ENCODE peak calls at places on chromosomes 13 and 19, in four cellular contexts. X is gastrocnemius medialis, I is breast epithelium, H is right lobe of liver. K is an unnamed sample.

GRCh38 chr19:51938936-51939335 is 11.7 kb downstream of the ZNF613 start:
- DNase-seq in X (no peak), H (no peak), I (no peak), K (no peak)

GRCh38 chr13:90455861-90456260 is 891.6 kb upstream of the MIR17HG start:
- DNase-seq in X (no peak), H (no peak), I (no peak), K (no peak)

GRCh38 chr19:33370783-33371182 is 2.7 kb upstream of the CEBPG start:
- DNase-seq in X (no peak), I (no peak), H (no peak), K (no peak)

GRCh38 chr19:33418461-33418860 is 45.0 kb downstream of the CEBPG start:
- DNase-seq in I (no peak), H (no peak), X (no peak), K (no peak)

GRCh38 chr19:3276341-3276799 is 51.9 kb downstream of the CELF5 start:
- DNase-seq in X (no peak), H (no peak), I (peak; percentile 56), K (peak; percentile 56)

GRCh38 chr19:17719730-17720486 is 628 bp downstream of the MAP1S start:
- DNase-seq in X (no peak), I (peak; percentile 52), H (peak; percentile 33), K (peak; percentile 69)

GRCh38 chr19:49097453-49098288 is 12.4 kb downstream of the SNRNP70 start:
- DNase-seq in I (peak; percentile 78), H (peak; percentile 60), X (peak; percentile 50), K (peak; percentile 76)

GRCh38 chr19:19670070-19670551 is 1.5 kb downstream of the ZNF101 start:
- DNase-seq in H (no peak), X (no peak), I (no peak), K (no peak)

GRCh38 chr19:29683009-29683408 is 17.7 kb downstream of the PLEKHF1 start:
- DNase-seq in H (no peak), I (no peak), X (no peak), K (no peak)

GRCh38 chr19:38661996-38662395 is 14.5 kb downstream of the ACTN4 start:
- DNase-seq in I (peak; percentile 88), X (no peak), H (no peak), K (no peak)

GRCh38 chr19:35044317-35045117 is 3.0 kb downstream of the HPN start:
- DNase-seq in H (peak; percentile 61), I (no peak), X (no peak), K (peak; percentile 69)

GRCh38 chr13:30971575-30971974 is 39.1 kb downstream of the TEX26 start:
- DNase-seq in H (no peak), X (no peak), I (no peak), K (no peak)

GRCh38 chr13:46119883-46120614 is 15.2 kb upstream of the CPB2 start:
- DNase-seq in H (peak; percentile 22), I (no peak), X (no peak), K (no peak)

GRCh38 chr19:50516859-50517703 is 3.4 kb upstream of the ASPDH start:
- DNase-seq in X (no peak), H (no peak), I (no peak), K (no peak)

GRCh38 chr19:1837625-1838105 is 10.6 kb downstream of the REXO1 start:
- DNase-seq in I (no peak), H (no peak), X (no peak), K (peak; percentile 63)

GRCh38 chr13:112711528-112712265 is 21.9 kb downstream of the ATP11A start:
- DNase-seq in H (peak; percentile 81), I (peak; percentile 74), X (peak; percentile 80), K (peak; percentile 92)

GRCh38 chr19:11465605-11466004 is 15.2 kb downstream of the ELAVL3 start:
- DNase-seq in I (no peak), X (no peak), H (no peak), K (no peak)

GRCh38 chr13:37139356-37139755 is 33.9 kb upstream of the CSNK1A1L start:
- DNase-seq in H (no peak), I (no peak), X (no peak), K (no peak)

GRCh38 chr13:71274923-71275593 is 591.9 kb downstream of the DACH1 start:
- DNase-seq in X (no peak), H (no peak), I (no peak), K (no peak)

GRCh38 chr19:21848706-21849105 is 12.7 kb upstream of the ZNF43 start:
- DNase-seq in H (no peak), I (no peak), X (no peak), K (no peak)

GRCh38 chr19:18790566-18791314 is at the start of gene COMP:
- DNase-seq in X (no peak), I (no peak), H (no peak), K (no peak)

GRCh38 chr13:109494955-109495354 is 291.4 kb downstream of the IRS2 start:
- DNase-seq in H (no peak), X (no peak), I (no peak), K (no peak)

GRCh38 chr19:49637865-49638350 is 2.0 kb downstream of the RRAS start:
- DNase-seq in I (peak; percentile 55), X (peak; percentile 76), H (peak; percentile 76), K (peak; percentile 90)

GRCh38 chr19:42071247-42071646 is 1.2 kb upstream of the GRIK5 start:
- DNase-seq in I (no peak), H (no peak), X (no peak), K (no peak)

GRCh38 chr13:32334676-32335075 is 19.4 kb downstream of the BRCA2 start:
- DNase-seq in X (no peak), H (no peak), I (no peak), K (no peak)

GRCh38 chr19:36245210-36246005 is 30.5 kb downstream of the ZNF146 start:
- DNase-seq in H (no peak), I (no peak), X (no peak), K (no peak)

GRCh38 chr19:11694533-11695439 is 44.0 kb downstream of the ZNF823 start:
- DNase-seq in X (peak; percentile 77), H (peak; percentile 93), I (peak; percentile 94), K (peak; percentile 97)

GRCh38 chr19:11551603-11552235 is 7.3 kb downstream of the ELOF1 start:
- DNase-seq in H (no peak), X (no peak), I (peak; percentile 64), K (no peak)

GRCh38 chr19:18289471-18290066 is 8.1 kb upstream of the JUND start:
- DNase-seq in I (no peak), X (no peak), H (no peak), K (no peak)

GRCh38 chr19:50481351-50482149 is 4.9 kb upstream of the GARIN5A start:
- DNase-seq in X (no peak), H (no peak), I (no peak), K (no peak)

GRCh38 chr19:44871809-44872208 is 19.2 kb upstream of the TOMM40 start:
- DNase-seq in H (no peak), X (no peak), I (no peak), K (no peak)

GRCh38 chr13:89315287-89315686 is 1644.1 kb downstream of the SLITRK5 start:
- DNase-seq in H (no peak), X (no peak), I (no peak), K (no peak)

GRCh38 chr19:800360-801029 is 3.2 kb downstream of the PTBP1 start:
- DNase-seq in X (no peak), H (peak; percentile 71), I (peak; percentile 78), K (peak; percentile 70)
- H3K27ac ChIP-seq in X (peak overlapping the region; percentile 89), H (peak overlapping the region; percentile 79), I (peak overlapping the region; percentile 85), K (peak overlapping the region; percentile 41)

DNA sequence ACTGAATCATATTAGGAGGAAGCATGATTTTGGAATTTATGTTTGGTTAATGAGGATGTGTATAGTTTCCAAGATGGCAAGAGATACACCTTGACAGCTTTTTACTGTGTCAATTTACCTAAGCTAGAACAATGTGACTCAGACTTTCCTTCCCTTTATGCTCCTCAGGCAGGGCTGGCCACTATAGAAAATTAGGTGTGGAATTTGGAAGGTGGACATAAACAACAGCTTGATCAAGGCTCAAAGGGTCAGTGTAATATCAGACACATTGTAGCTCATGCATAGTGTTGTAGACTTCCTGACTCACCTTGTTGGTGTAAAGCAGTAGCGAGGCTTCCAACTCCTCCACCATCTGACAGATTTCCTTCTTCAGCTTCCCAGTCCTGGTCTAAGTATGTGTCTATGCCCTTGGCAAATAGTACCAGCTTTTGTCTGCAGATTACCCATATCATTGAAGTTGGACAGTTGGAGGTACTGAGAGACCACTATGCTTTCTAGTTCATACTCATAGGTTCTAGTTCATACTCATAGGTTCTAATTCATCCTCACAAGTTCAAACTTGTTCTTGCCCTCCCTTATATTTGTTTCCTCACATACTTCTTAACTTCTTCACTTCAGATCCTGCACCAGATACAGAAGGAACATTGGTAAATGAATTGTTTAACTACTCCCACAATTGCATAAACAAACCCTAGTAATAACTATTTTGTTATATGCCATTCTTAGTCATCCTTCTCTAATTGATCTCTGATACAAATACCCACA is 172.3 kb downstream of the SLITRK1 start:
- DNase-seq in X (no peak), H (no peak), I (no peak), K (no peak)
- H3K4me3 ChIP-seq in X (no peak overlapping the region), H (no peak overlapping the region), I (no peak overlapping the region), K (no peak overlapping the region)

GRCh38 chr13:40120781-40121180 is 465.3 kb downstream of the COG6 start:
- DNase-seq in I (no peak), H (no peak), X (no peak), K (no peak)
- TF ChIP-seq POLR2A in I (no peak), H (no peak), X (no peak), K (no peak)

DNA sequence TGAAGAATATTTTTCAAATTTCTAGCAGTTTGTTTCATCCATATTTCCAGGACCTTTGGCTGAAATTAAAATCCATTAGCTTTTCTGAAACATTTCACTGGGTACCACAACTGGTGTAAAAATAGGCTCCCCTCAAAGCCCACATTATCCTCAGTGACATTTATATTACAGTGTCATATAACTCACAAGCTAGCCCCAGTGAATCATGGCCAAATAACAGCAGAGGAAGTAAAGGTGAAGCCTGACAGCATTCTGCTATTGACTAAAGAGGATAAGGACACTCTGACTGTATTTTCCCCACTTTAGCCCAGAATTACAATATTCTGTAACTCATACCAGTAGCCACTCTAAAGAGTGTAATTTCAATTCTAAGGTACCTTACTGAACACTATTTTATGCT is 21.9 kb downstream of the KCTD12 start:
- DNase-seq in H (no peak), X (no peak), I (no peak), K (no peak)
- H3K27ac ChIP-seq in H (no peak overlapping the region), X (no peak overlapping the region), I (no peak overlapping the region), K (no peak overlapping the region)